ENCODE peak calls at places on chromosomes 4 and X, in nine cellular contexts. One of them, this sample, is unnamed.

GRCh38 chrX:87727615-87728014 is 210.0 kb downstream of the KLHL4 start:
- DNase-seq in stimulated activated CD4-positive, alpha-beta T cell treated with anti-CD3 and anti-CD28 coated beads, Interleukin-1b, Interleukin-23, amount 100 ng/mL, for 4 hours: no peak
- DNase-seq in neural crest cell: no peak
- DNase-seq in HCEC 1CT: no peak
- DNase-seq in ovary: no peak
- DNase-seq in stimulated activated CD8-positive, alpha-beta memory T cell treated with anti-CD3 and anti-CD28 coated beads, Interleukin-4, amount 100 ng/mL, for 24 hours: no peak
- DNase-seq in amniotic stem cell: no peak
- DNase-seq in cardiac muscle cell: no peak
- DNase-seq in NCI-H1105: peak; percentile 2
- DNase-seq in this sample: no peak

GRCh38 chr4:2096073-2096609 is 37.0 kb downstream of the NAT8L start:
- DNase-seq in HCEC 1CT: no peak
- DNase-seq in stimulated activated CD8-positive, alpha-beta memory T cell treated with anti-CD3 and anti-CD28 coated beads, Interleukin-4, amount 100 ng/mL, for 24 hours: no peak
- DNase-seq in neural crest cell: no peak
- DNase-seq in cardiac muscle cell: no peak
- DNase-seq in ovary: no peak
- DNase-seq in NCI-H1105: no peak
- DNase-seq in amniotic stem cell: no peak
- DNase-seq in stimulated activated CD4-positive, alpha-beta T cell treated with anti-CD3 and anti-CD28 coated beads, Interleukin-1b, Interleukin-23, amount 100 ng/mL, for 4 hours: no peak
- DNase-seq in this sample: no peak

GRCh38 chrX:17047224-17047623 is 100.8 kb downstream of the REPS2 start:
- DNase-seq in stimulated activated CD8-positive, alpha-beta memory T cell treated with anti-CD3 and anti-CD28 coated beads, Interleukin-4, amount 100 ng/mL, for 24 hours: no peak
- DNase-seq in stimulated activated CD4-positive, alpha-beta T cell treated with anti-CD3 and anti-CD28 coated beads, Interleukin-1b, Interleukin-23, amount 100 ng/mL, for 4 hours: no peak
- DNase-seq in cardiac muscle cell: no peak
- DNase-seq in NCI-H1105: no peak
- DNase-seq in ovary: no peak
- DNase-seq in amniotic stem cell: no peak
- DNase-seq in neural crest cell: no peak
- DNase-seq in HCEC 1CT: no peak
- DNase-seq in this sample: no peak

GRCh38 chrX:54695816-54696487 is 102.1 kb downstream of the ITIH6 start:
- DNase-seq in HCEC 1CT: no peak
- DNase-seq in neural crest cell: no peak
- DNase-seq in cardiac muscle cell: no peak
- DNase-seq in stimulated activated CD4-positive, alpha-beta T cell treated with anti-CD3 and anti-CD28 coated beads, Interleukin-1b, Interleukin-23, amount 100 ng/mL, for 4 hours: no peak
- DNase-seq in amniotic stem cell: no peak
- DNase-seq in ovary: no peak
- DNase-seq in stimulated activated CD8-positive, alpha-beta memory T cell treated with anti-CD3 and anti-CD28 coated beads, Interleukin-4, amount 100 ng/mL, for 24 hours: no peak
- DNase-seq in NCI-H1105: no peak
- DNase-seq in this sample: no peak

GRCh38 chr4:89307446-89308160 is at the start of gene GPRIN3:
- DNase-seq in stimulated activated CD8-positive, alpha-beta memory T cell treated with anti-CD3 and anti-CD28 coated beads, Interleukin-4, amount 100 ng/mL, for 24 hours: peak; percentile 45
- DNase-seq in amniotic stem cell: no peak
- DNase-seq in NCI-H1105: peak; percentile 13
- DNase-seq in neural crest cell: peak; percentile 57
- DNase-seq in stimulated activated CD4-positive, alpha-beta T cell treated with anti-CD3 and anti-CD28 coated beads, Interleukin-1b, Interleukin-23, amount 100 ng/mL, for 4 hours: peak; percentile 68
- DNase-seq in cardiac muscle cell: peak; percentile 71
- DNase-seq in ovary: peak; percentile 76
- DNase-seq in HCEC 1CT: no peak
- DNase-seq in this sample: no peak

GRCh38 chrX:5915783-5916182 is 312.9 kb downstream of the NLGN4X start:
- DNase-seq in neural crest cell: no peak
- DNase-seq in NCI-H1105: no peak
- DNase-seq in cardiac muscle cell: no peak
- DNase-seq in amniotic stem cell: no peak
- DNase-seq in HCEC 1CT: no peak
- DNase-seq in stimulated activated CD4-positive, alpha-beta T cell treated with anti-CD3 and anti-CD28 coated beads, Interleukin-1b, Interleukin-23, amount 100 ng/mL, for 4 hours: no peak
- DNase-seq in ovary: no peak
- DNase-seq in stimulated activated CD8-positive, alpha-beta memory T cell treated with anti-CD3 and anti-CD28 coated beads, Interleukin-4, amount 100 ng/mL, for 24 hours: no peak
- DNase-seq in this sample: no peak

GRCh38 chr4:89121711-89122387 is 10.5 kb downstream of the TIGD2 start:
- DNase-seq in stimulated activated CD8-positive, alpha-beta memory T cell treated with anti-CD3 and anti-CD28 coated beads, Interleukin-4, amount 100 ng/mL, for 24 hours: no peak
- DNase-seq in cardiac muscle cell: no peak
- DNase-seq in ovary: no peak
- DNase-seq in NCI-H1105: no peak
- DNase-seq in neural crest cell: no peak
- DNase-seq in amniotic stem cell: no peak
- DNase-seq in HCEC 1CT: no peak
- DNase-seq in stimulated activated CD4-positive, alpha-beta T cell treated with anti-CD3 and anti-CD28 coated beads, Interleukin-1b, Interleukin-23, amount 100 ng/mL, for 4 hours: no peak
- DNase-seq in this sample: no peak

GRCh38 chr4:123406862-123407261 is 10.3 kb downstream of the SPRY1 start:
- DNase-seq in cardiac muscle cell: no peak
- DNase-seq in amniotic stem cell: no peak
- DNase-seq in HCEC 1CT: no peak
- DNase-seq in stimulated activated CD4-positive, alpha-beta T cell treated with anti-CD3 and anti-CD28 coated beads, Interleukin-1b, Interleukin-23, amount 100 ng/mL, for 4 hours: no peak
- DNase-seq in NCI-H1105: no peak
- DNase-seq in neural crest cell: no peak
- DNase-seq in stimulated activated CD8-positive, alpha-beta memory T cell treated with anti-CD3 and anti-CD28 coated beads, Interleukin-4, amount 100 ng/mL, for 24 hours: no peak
- DNase-seq in ovary: no peak
- DNase-seq in this sample: no peak

GRCh38 chr4:93018243-93018642 is 714.5 kb downstream of the GRID2 start:
- DNase-seq in HCEC 1CT: no peak
- DNase-seq in stimulated activated CD8-positive, alpha-beta memory T cell treated with anti-CD3 and anti-CD28 coated beads, Interleukin-4, amount 100 ng/mL, for 24 hours: no peak
- DNase-seq in amniotic stem cell: no peak
- DNase-seq in NCI-H1105: no peak
- DNase-seq in ovary: no peak
- DNase-seq in stimulated activated CD4-positive, alpha-beta T cell treated with anti-CD3 and anti-CD28 coated beads, Interleukin-1b, Interleukin-23, amount 100 ng/mL, for 4 hours: no peak
- DNase-seq in cardiac muscle cell: no peak
- DNase-seq in neural crest cell: no peak
- DNase-seq in this sample: no peak

This sample was measured in AG09319.